ENCODE peak calls at places on chromosomes 16 and 17, in six cellular contexts. N, T, M, G, W and P are unnamed samples.

GRCh38 chr17:65855245-65855644 is 293.8 kb upstream of the AXIN2 start:
- DNase-seq in M (peak), G (peak), W (no peak), T (no peak), N (no peak), P (no peak)

GRCh38 chr17:73952136-73952497 is 251.4 kb upstream of the RPL38 start:
- DNase-seq in W (no peak), M (no peak), N (no peak), T (no peak), G (no peak), P (peak)

GRCh38 chr17:19024101-19025078 is 19.8 kb upstream of the FAM83G start:
- DNase-seq in W (no peak), G (no peak), T (no peak), M (peak), N (no peak), P (no peak)

GRCh38 chr17:29007456-29008455 is 1.9 kb upstream of the SEZ6 start:
- DNase-seq in M (peak), T (peak), G (peak), N (no peak), W (no peak), P (no peak)

GRCh38 chr17:48155889-48156670 is 48.5 kb downstream of the SNX11 start:
- DNase-seq in T (no peak), G (no peak), W (no peak), N (peak), M (no peak), P (no peak)

GRCh38 chr16:57394444-57394843 is 10.1 kb upstream of the CCL17 start:
- DNase-seq in M (no peak), W (no peak), T (no peak), G (peak), N (no peak), P (no peak)

GRCh38 chr17:75698659-75699058 is 22.6 kb upstream of the ITGB4 start:
- DNase-seq in T (no peak), W (no peak), G (no peak), M (no peak), N (no peak), P (no peak)

GRCh38 chr17:17493986-17494466 is 2.2 kb downstream of the RASD1 start:
- DNase-seq in T (no peak), W (peak), M (no peak), N (no peak), G (no peak), P (no peak)

GRCh38 chr17:62380253-62380652 is at the start of gene EFCAB3:
- DNase-seq in M (no peak), N (no peak), W (no peak), T (no peak), G (no peak), P (no peak)

GRCh38 chr16:1791943-1792812 is 1.3 kb downstream of the IGFALS start:
- DNase-seq in N (no peak), W (no peak), G (no peak), M (no peak), T (no peak), P (no peak)

GRCh38 chr16:70388281-70388680 is 41.6 kb downstream of the DDX19A start:
- DNase-seq in T (no peak), N (no peak), W (no peak), M (no peak), G (no peak), P (no peak)

GRCh38 chr17:1853698-1854097 is 23.9 kb downstream of the RPA1 start:
- DNase-seq in N (no peak), T (no peak), W (no peak), G (no peak), M (no peak), P (no peak)

GRCh38 chr17:80175411-80175810 is 5.6 kb downstream of the CARD14 start:
- DNase-seq in N (peak), T (peak), G (peak), W (no peak), M (no peak), P (peak)

DNA sequence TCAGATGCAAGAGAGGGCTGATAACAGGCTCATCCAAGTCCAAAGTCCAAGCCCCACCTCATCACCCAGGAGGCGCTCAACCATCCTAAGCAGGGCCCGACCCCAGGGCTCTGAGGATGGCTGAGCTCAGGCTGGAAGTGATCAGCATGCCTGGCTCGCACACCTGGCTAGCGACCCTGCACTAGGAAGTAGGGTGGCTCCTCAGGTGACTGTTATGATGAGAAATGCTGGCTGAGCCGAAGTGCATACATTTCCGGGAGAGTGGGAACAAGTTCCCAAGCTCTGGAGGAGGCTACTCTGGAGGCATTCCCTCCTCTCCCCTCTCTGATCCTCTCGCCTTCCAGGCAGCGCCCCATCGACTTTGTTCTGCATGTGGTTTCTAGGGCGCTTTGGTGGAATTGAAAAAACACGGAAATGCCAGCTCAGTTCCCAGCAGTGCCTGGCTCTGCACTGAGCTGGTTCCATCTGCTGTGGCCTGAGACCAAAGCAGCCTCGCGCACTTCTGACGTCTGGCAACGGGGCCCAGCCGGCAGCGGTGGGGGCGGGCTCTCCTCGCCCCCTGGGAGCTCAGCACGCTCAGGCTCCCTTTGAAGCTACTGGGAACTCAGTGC is 130.3 kb downstream of the IRF8 start:
- DNase-seq in N (no peak), M (peak), G (no peak), W (no peak), T (peak), P (no peak)
- H4K91ac ChIP-seq in N (no peak), M (no peak), G (no peak), W (no peak), T (peak), P (no peak)

GRCh38 chr16:29815793-29816693 is at the start of gene PAGR1:
- DNase-seq in G (peak), W (peak), T (peak), M (peak), N (peak), P (peak)

GRCh38 chr16:29815032-29815721 is 775 bp upstream of the PAGR1 start:
- DNase-seq in G (no peak), W (peak), M (no peak), T (peak), N (no peak), P (no peak)

GRCh38 chr16:29818082-29818481 is 2.1 kb downstream of the PAGR1 start:
- DNase-seq in W (no peak), T (peak), G (no peak), N (no peak), M (no peak), P (no peak)

GRCh38 chr16:29814592-29814991 is 1.4 kb upstream of the PAGR1 start:
- DNase-seq in N (no peak), M (no peak), T (no peak), G (no peak), W (no peak), P (no peak)

DNA sequence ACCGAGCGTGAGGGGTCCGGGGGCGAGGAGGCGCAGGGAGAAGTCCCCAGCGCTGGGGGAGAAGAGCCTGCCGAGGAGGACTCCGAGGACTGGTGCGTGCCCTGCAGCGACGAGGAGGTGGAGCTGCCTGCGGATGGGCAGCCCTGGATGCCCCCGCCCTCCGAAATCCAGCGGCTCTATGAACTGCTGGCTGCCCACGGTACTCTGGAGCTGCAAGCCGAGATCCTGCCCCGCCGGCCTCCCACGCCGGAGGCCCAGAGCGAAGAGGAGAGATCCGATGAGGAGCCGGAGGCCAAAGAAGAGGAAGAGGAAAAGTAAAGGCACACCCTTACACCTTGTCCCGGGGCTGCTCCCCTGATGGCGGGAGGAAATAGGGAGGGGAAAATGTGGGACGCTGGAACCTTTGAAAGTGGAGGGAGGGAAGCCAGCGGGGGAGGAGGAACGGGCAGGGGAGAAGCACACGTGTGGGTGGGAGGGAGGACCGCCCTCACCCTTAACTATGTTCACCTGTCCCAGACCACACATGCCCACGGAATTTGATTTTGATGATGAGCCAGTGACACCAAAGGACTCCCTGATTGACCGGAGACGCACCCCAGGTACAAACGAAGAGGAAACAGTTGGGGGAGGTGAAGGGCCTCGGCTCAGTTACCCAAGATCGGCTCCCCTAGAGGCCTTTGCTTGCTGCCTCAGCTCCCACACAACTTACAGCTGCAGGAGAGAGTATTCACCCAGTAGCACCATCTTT is 916 bp downstream of the PAGR1 start:
- DNase-seq in G (peak), W (peak), N (peak), M (peak), T (peak), P (no peak)
- H2AK5ac ChIP-seq in G (peak), W (no peak), N (no peak), M (peak), T (no peak), P (peak)

DNA sequence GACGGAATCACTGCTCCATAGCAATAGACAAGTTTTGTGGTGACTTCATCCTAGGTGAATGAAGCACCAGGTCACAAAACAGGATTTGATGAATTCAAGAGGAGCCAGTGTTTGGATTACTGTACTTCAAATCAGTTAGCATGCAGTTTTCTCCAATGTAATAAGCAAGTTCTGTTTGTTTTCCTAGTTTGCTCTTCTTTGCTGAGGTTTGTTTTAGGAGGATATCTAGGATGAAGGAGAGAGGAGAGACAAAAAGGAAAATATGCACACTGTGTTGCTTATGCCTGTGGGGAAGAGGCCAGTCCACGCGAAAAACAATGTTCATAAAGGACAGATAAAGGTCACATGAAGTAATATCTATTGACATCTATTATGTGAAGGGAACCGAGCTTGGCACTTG is 9.0 kb downstream of the KRT37 start:
- DNase-seq in W (no peak), G (no peak), M (peak), N (no peak), T (no peak), P (no peak)
- H4K91ac ChIP-seq in W (no peak), G (no peak), M (peak), N (no peak), T (no peak), P (no peak)

DNA sequence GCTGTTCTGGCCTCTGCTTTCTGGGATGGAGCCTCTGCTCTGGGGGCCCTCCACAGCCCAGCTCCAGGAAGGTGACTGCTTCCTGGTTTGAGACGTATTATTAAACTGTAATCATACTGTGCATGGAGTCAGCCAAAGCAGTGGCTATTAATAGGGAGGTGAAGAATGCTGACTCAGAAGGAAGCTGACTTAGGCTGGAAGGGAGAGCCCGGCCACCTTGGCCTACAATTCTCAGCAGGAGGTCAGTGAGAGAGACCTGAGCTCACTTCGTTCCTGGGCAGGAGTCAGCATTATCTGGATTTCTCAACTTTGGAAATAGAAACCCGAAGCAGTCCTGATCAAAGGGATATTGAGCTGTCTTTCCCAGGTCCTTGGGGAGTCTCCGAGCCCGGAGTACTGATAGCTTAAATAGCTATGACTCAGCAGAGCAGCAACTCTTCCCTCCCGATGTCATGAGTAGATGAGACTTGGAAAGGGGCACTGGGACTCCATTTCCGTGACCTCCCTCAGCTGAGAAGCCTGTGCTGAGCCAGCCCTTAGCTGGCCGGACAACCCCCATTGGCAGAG is 91.8 kb downstream of the YPEL2 start:
- DNase-seq in N (no peak), M (peak), G (peak), T (peak), W (no peak), P (no peak)
- H2AK5ac ChIP-seq in N (no peak), M (no peak), G (no peak), T (no peak), W (no peak), P (no peak)

DNA sequence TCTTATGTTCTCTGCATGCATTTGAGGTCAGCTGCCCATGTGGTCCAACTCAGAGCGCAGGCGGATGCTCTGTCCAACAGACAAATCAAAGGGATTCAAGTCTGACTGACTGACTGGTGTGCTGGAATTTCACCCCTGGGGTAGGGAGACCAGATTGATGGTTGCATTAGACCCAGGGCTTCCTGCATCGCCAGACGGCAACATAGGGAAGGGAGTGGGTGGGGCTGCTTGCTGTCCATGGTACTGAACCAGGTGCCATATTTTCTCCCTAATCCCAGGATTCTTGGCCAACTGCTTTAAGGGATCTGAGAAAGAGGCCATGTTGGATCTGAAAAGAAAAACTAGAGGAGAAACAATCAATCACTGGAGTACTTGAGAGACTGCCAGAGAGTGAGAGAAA is 332.0 kb downstream of the XYLT1 start:
- DNase-seq in M (peak), T (no peak), G (no peak), N (peak), W (peak), P (peak)
- H4K91ac ChIP-seq in M (no peak), T (no peak), G (no peak), N (no peak), W (no peak), P (no peak)

GRCh38 chr17:6241381-6241780 is 171.2 kb downstream of the WSCD1 start:
- DNase-seq in W (no peak), N (peak), M (no peak), G (no peak), T (no peak), P (no peak)
- H2AK5ac ChIP-seq in W (peak), N (no peak), M (no peak), G (no peak), T (no peak), P (peak)

DNA sequence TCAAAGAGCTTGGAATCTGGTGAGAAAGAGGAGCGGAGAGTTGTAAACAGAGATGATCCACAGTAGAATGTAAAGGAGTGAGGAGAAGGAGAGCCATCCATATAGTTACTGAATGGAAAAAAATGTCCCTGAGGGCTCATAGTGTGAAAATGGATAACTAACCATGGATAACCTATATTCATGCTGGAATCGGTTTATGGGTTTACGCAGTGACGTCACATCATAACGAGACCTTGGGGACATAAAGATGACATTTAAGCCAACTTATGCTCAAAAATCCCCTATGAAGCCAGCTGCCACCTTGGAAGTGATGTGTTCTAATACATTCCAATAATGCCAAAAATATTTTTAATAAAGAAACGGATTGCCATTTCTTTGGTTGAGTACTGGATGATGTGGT is 22.5 kb downstream of the IRX6 start:
- DNase-seq in T (no peak), W (no peak), N (no peak), M (no peak), G (no peak), P (no peak)
- H4K91ac ChIP-seq in T (no peak), W (no peak), N (no peak), M (no peak), G (no peak), P (no peak)